ENCODE peak calls at places on chromosomes 4 and X, in nine cellular contexts. One of them, this sample, is unnamed.

GRCh38 chrX:13440166-13440565 is 120.3 kb upstream of the ATXN3L start:
- DNase-seq in H7: no peak
- DNase-seq in GM12892: no peak
- DNase-seq in CD4-positive, alpha-beta T cell: no peak
- DNase-seq in choroid plexus epithelial cell: no peak
- DNase-seq in NCI-H2081: no peak
- DNase-seq in stimulated activated CD8-positive, alpha-beta memory T cell treated with anti-CD3 and anti-CD28 coated beads, Interleukin-4, amount 100 ng/mL, for 24 hours: no peak
- DNase-seq in caudate nucleus: no peak
- DNase-seq in HuH-7.5: no peak
- DNase-seq in this sample: no peak

GRCh38 chr4:128525387-128525786 is 237.8 kb upstream of the PGRMC2 start:
- DNase-seq in H7: no peak
- DNase-seq in GM12892: no peak
- DNase-seq in CD4-positive, alpha-beta T cell: no peak
- DNase-seq in choroid plexus epithelial cell: peak
- DNase-seq in NCI-H2081: no peak
- DNase-seq in stimulated activated CD8-positive, alpha-beta memory T cell treated with anti-CD3 and anti-CD28 coated beads, Interleukin-4, amount 100 ng/mL, for 24 hours: no peak
- DNase-seq in caudate nucleus: no peak
- DNase-seq in HuH-7.5: no peak
- DNase-seq in this sample: no peak

GRCh38 chrX:50111762-50112161 is 89.0 kb downstream of the AKAP4 start:
- DNase-seq in H7: no peak
- DNase-seq in GM12892: no peak
- DNase-seq in CD4-positive, alpha-beta T cell: no peak
- DNase-seq in choroid plexus epithelial cell: no peak
- DNase-seq in NCI-H2081: no peak
- DNase-seq in stimulated activated CD8-positive, alpha-beta memory T cell treated with anti-CD3 and anti-CD28 coated beads, Interleukin-4, amount 100 ng/mL, for 24 hours: no peak
- DNase-seq in caudate nucleus: no peak
- DNase-seq in HuH-7.5: no peak
- DNase-seq in this sample: no peak

GRCh38 chr4:174595141-174595929 is 73.0 kb upstream of the HPGD start:
- DNase-seq in H7: no peak
- DNase-seq in GM12892: no peak
- DNase-seq in CD4-positive, alpha-beta T cell: no peak
- DNase-seq in choroid plexus epithelial cell: no peak
- DNase-seq in NCI-H2081: no peak
- DNase-seq in stimulated activated CD8-positive, alpha-beta memory T cell treated with anti-CD3 and anti-CD28 coated beads, Interleukin-4, amount 100 ng/mL, for 24 hours: no peak
- DNase-seq in caudate nucleus: no peak
- DNase-seq in HuH-7.5: no peak
- DNase-seq in this sample: no peak

GRCh38 chr4:6302869-6303268 is 33.2 kb downstream of the WFS1 start:
- DNase-seq in H7: no peak
- DNase-seq in GM12892: no peak
- DNase-seq in CD4-positive, alpha-beta T cell: no peak
- DNase-seq in choroid plexus epithelial cell: no peak
- DNase-seq in NCI-H2081: no peak
- DNase-seq in stimulated activated CD8-positive, alpha-beta memory T cell treated with anti-CD3 and anti-CD28 coated beads, Interleukin-4, amount 100 ng/mL, for 24 hours: no peak
- DNase-seq in caudate nucleus: no peak
- DNase-seq in HuH-7.5: no peak
- DNase-seq in this sample: no peak

GRCh38 chrX:22666441-22666840 is 333.3 kb upstream of the DDX53 start:
- DNase-seq in H7: peak
- DNase-seq in GM12892: no peak
- DNase-seq in CD4-positive, alpha-beta T cell: no peak
- DNase-seq in choroid plexus epithelial cell: peak
- DNase-seq in NCI-H2081: peak
- DNase-seq in stimulated activated CD8-positive, alpha-beta memory T cell treated with anti-CD3 and anti-CD28 coated beads, Interleukin-4, amount 100 ng/mL, for 24 hours: no peak
- DNase-seq in caudate nucleus: peak
- DNase-seq in HuH-7.5: no peak
- DNase-seq in this sample: no peak

GRCh38 chr4:108256538-108256937 is 87.8 kb upstream of the LEF1 start:
- DNase-seq in H7: no peak
- DNase-seq in GM12892: no peak
- DNase-seq in CD4-positive, alpha-beta T cell: no peak
- DNase-seq in choroid plexus epithelial cell: no peak
- DNase-seq in NCI-H2081: no peak
- DNase-seq in stimulated activated CD8-positive, alpha-beta memory T cell treated with anti-CD3 and anti-CD28 coated beads, Interleukin-4, amount 100 ng/mL, for 24 hours: no peak
- DNase-seq in caudate nucleus: no peak
- DNase-seq in HuH-7.5: no peak
- DNase-seq in this sample: no peak

GRCh38 chr4:3254302-3255131 is 5.6 kb downstream of the MSANTD1 start:
- DNase-seq in H7: peak
- DNase-seq in GM12892: no peak
- DNase-seq in CD4-positive, alpha-beta T cell: no peak
- DNase-seq in choroid plexus epithelial cell: no peak
- DNase-seq in NCI-H2081: no peak
- DNase-seq in stimulated activated CD8-positive, alpha-beta memory T cell treated with anti-CD3 and anti-CD28 coated beads, Interleukin-4, amount 100 ng/mL, for 24 hours: no peak
- DNase-seq in caudate nucleus: no peak
- DNase-seq in HuH-7.5: no peak
- DNase-seq in this sample: no peak

GRCh38 chrX:9670136-9670905 is 95.3 kb downstream of the GPR143 start:
- DNase-seq in H7: no peak
- DNase-seq in GM12892: no peak
- DNase-seq in CD4-positive, alpha-beta T cell: no peak
- DNase-seq in choroid plexus epithelial cell: peak
- DNase-seq in NCI-H2081: no peak
- DNase-seq in stimulated activated CD8-positive, alpha-beta memory T cell treated with anti-CD3 and anti-CD28 coated beads, Interleukin-4, amount 100 ng/mL, for 24 hours: no peak
- DNase-seq in caudate nucleus: no peak
- DNase-seq in HuH-7.5: no peak
- DNase-seq in this sample: no peak

GRCh38 chr4:99817310-99817885 is 771 bp downstream of the DAPP1 start:
- DNase-seq in H7: no peak
- DNase-seq in GM12892: no peak
- DNase-seq in CD4-positive, alpha-beta T cell: no peak
- DNase-seq in choroid plexus epithelial cell: no peak
- DNase-seq in NCI-H2081: no peak
- DNase-seq in stimulated activated CD8-positive, alpha-beta memory T cell treated with anti-CD3 and anti-CD28 coated beads, Interleukin-4, amount 100 ng/mL, for 24 hours: no peak
- DNase-seq in caudate nucleus: no peak
- DNase-seq in HuH-7.5: no peak
- DNase-seq in this sample: no peak

GRCh38 chr4:40685300-40685699 is 55.6 kb upstream of the RBM47 start:
- DNase-seq in H7: no peak
- DNase-seq in GM12892: no peak
- DNase-seq in CD4-positive, alpha-beta T cell: no peak
- DNase-seq in choroid plexus epithelial cell: peak
- DNase-seq in NCI-H2081: no peak
- DNase-seq in stimulated activated CD8-positive, alpha-beta memory T cell treated with anti-CD3 and anti-CD28 coated beads, Interleukin-4, amount 100 ng/mL, for 24 hours: no peak
- DNase-seq in caudate nucleus: no peak
- DNase-seq in HuH-7.5: no peak
- DNase-seq in this sample: no peak

GRCh38 chr4:124278477-124278876 is 434.1 kb downstream of the ANKRD50 start:
- DNase-seq in H7: no peak
- DNase-seq in GM12892: no peak
- DNase-seq in CD4-positive, alpha-beta T cell: no peak
- DNase-seq in choroid plexus epithelial cell: peak
- DNase-seq in NCI-H2081: no peak
- DNase-seq in stimulated activated CD8-positive, alpha-beta memory T cell treated with anti-CD3 and anti-CD28 coated beads, Interleukin-4, amount 100 ng/mL, for 24 hours: no peak
- DNase-seq in caudate nucleus: no peak
- DNase-seq in HuH-7.5: no peak
- DNase-seq in this sample: no peak

GRCh38 chr4:138330531-138330930 is 88.4 kb upstream of the SLC7A11 start:
- DNase-seq in H7: no peak
- DNase-seq in GM12892: no peak
- DNase-seq in CD4-positive, alpha-beta T cell: no peak
- DNase-seq in choroid plexus epithelial cell: peak
- DNase-seq in NCI-H2081: no peak
- DNase-seq in stimulated activated CD8-positive, alpha-beta memory T cell treated with anti-CD3 and anti-CD28 coated beads, Interleukin-4, amount 100 ng/mL, for 24 hours: no peak
- DNase-seq in caudate nucleus: no peak
- DNase-seq in HuH-7.5: no peak
- DNase-seq in this sample: no peak

GRCh38 chr4:128298129-128298758 is 10.6 kb upstream of the PGRMC2 start:
- DNase-seq in H7: no peak
- DNase-seq in GM12892: no peak
- DNase-seq in CD4-positive, alpha-beta T cell: no peak
- DNase-seq in choroid plexus epithelial cell: no peak
- DNase-seq in NCI-H2081: no peak
- DNase-seq in stimulated activated CD8-positive, alpha-beta memory T cell treated with anti-CD3 and anti-CD28 coated beads, Interleukin-4, amount 100 ng/mL, for 24 hours: no peak
- DNase-seq in caudate nucleus: no peak
- DNase-seq in HuH-7.5: no peak
- DNase-seq in this sample: no peak

GRCh38 chr4:182874946-182875345 is 42.2 kb downstream of the DCTD start:
- DNase-seq in H7: no peak
- DNase-seq in GM12892: no peak
- DNase-seq in CD4-positive, alpha-beta T cell: no peak
- DNase-seq in choroid plexus epithelial cell: no peak
- DNase-seq in NCI-H2081: no peak
- DNase-seq in stimulated activated CD8-positive, alpha-beta memory T cell treated with anti-CD3 and anti-CD28 coated beads, Interleukin-4, amount 100 ng/mL, for 24 hours: no peak
- DNase-seq in caudate nucleus: no peak
- DNase-seq in HuH-7.5: no peak
- DNase-seq in this sample: no peak

GRCh38 chr4:125620066-125620850 is 305.5 kb downstream of the FAT4 start:
- DNase-seq in H7: no peak
- DNase-seq in GM12892: no peak
- DNase-seq in CD4-positive, alpha-beta T cell: no peak
- DNase-seq in choroid plexus epithelial cell: peak
- DNase-seq in NCI-H2081: no peak
- DNase-seq in stimulated activated CD8-positive, alpha-beta memory T cell treated with anti-CD3 and anti-CD28 coated beads, Interleukin-4, amount 100 ng/mL, for 24 hours: no peak
- DNase-seq in caudate nucleus: no peak
- DNase-seq in HuH-7.5: no peak
- DNase-seq in this sample: no peak

GRCh38 chrX:26649534-26649933 is 433.6 kb downstream of the MAGEB5 start:
- DNase-seq in H7: peak
- DNase-seq in GM12892: no peak
- DNase-seq in CD4-positive, alpha-beta T cell: no peak
- DNase-seq in choroid plexus epithelial cell: peak
- DNase-seq in NCI-H2081: peak
- DNase-seq in stimulated activated CD8-positive, alpha-beta memory T cell treated with anti-CD3 and anti-CD28 coated beads, Interleukin-4, amount 100 ng/mL, for 24 hours: no peak
- DNase-seq in caudate nucleus: no peak
- DNase-seq in HuH-7.5: no peak
- DNase-seq in this sample: peak

GRCh38 chrX:154534526-154535322 is 11.9 kb downstream of the G6PD start:
- DNase-seq in H7: peak
- DNase-seq in GM12892: peak
- DNase-seq in CD4-positive, alpha-beta T cell: peak
- DNase-seq in choroid plexus epithelial cell: peak
- DNase-seq in NCI-H2081: peak
- DNase-seq in stimulated activated CD8-positive, alpha-beta memory T cell treated with anti-CD3 and anti-CD28 coated beads, Interleukin-4, amount 100 ng/mL, for 24 hours: peak
- DNase-seq in caudate nucleus: peak
- DNase-seq in HuH-7.5: peak
- DNase-seq in this sample: peak

GRCh38 chr4:139234258-139234657 is 45.8 kb downstream of the MGARP start:
- DNase-seq in H7: peak
- DNase-seq in GM12892: no peak
- DNase-seq in CD4-positive, alpha-beta T cell: no peak
- DNase-seq in choroid plexus epithelial cell: no peak
- DNase-seq in NCI-H2081: no peak
- DNase-seq in stimulated activated CD8-positive, alpha-beta memory T cell treated with anti-CD3 and anti-CD28 coated beads, Interleukin-4, amount 100 ng/mL, for 24 hours: no peak
- DNase-seq in caudate nucleus: no peak
- DNase-seq in HuH-7.5: no peak
- DNase-seq in this sample: no peak

GRCh38 chr4:1717129-1718094 is 3.7 kb downstream of the TMEM129 start:
- DNase-seq in H7: peak
- DNase-seq in GM12892: no peak
- DNase-seq in CD4-positive, alpha-beta T cell: no peak
- DNase-seq in choroid plexus epithelial cell: no peak
- DNase-seq in NCI-H2081: peak
- DNase-seq in stimulated activated CD8-positive, alpha-beta memory T cell treated with anti-CD3 and anti-CD28 coated beads, Interleukin-4, amount 100 ng/mL, for 24 hours: no peak
- DNase-seq in caudate nucleus: no peak
- DNase-seq in HuH-7.5: no peak
- DNase-seq in this sample: no peak

GRCh38 chr4:184420881-184421416 is 53.4 kb downstream of the IRF2 start:
- DNase-seq in H7: no peak
- DNase-seq in GM12892: no peak
- DNase-seq in CD4-positive, alpha-beta T cell: no peak
- DNase-seq in choroid plexus epithelial cell: no peak
- DNase-seq in NCI-H2081: no peak
- DNase-seq in stimulated activated CD8-positive, alpha-beta memory T cell treated with anti-CD3 and anti-CD28 coated beads, Interleukin-4, amount 100 ng/mL, for 24 hours: no peak
- DNase-seq in caudate nucleus: no peak
- DNase-seq in HuH-7.5: no peak
- DNase-seq in this sample: no peak

GRCh38 chrX:51461053-51462050 is 35.0 kb downstream of the NUDT11 start:
- DNase-seq in H7: no peak
- DNase-seq in GM12892: no peak
- DNase-seq in CD4-positive, alpha-beta T cell: no peak
- DNase-seq in choroid plexus epithelial cell: peak
- DNase-seq in NCI-H2081: peak
- DNase-seq in stimulated activated CD8-positive, alpha-beta memory T cell treated with anti-CD3 and anti-CD28 coated beads, Interleukin-4, amount 100 ng/mL, for 24 hours: no peak
- DNase-seq in caudate nucleus: no peak
- DNase-seq in HuH-7.5: no peak
- DNase-seq in this sample: peak

GRCh38 chr4:16162891-16163290 is 63.4 kb downstream of the TAPT1 start:
- DNase-seq in H7: no peak
- DNase-seq in GM12892: no peak
- DNase-seq in CD4-positive, alpha-beta T cell: no peak
- DNase-seq in choroid plexus epithelial cell: no peak
- DNase-seq in NCI-H2081: no peak
- DNase-seq in stimulated activated CD8-positive, alpha-beta memory T cell treated with anti-CD3 and anti-CD28 coated beads, Interleukin-4, amount 100 ng/mL, for 24 hours: no peak
- DNase-seq in caudate nucleus: no peak
- DNase-seq in HuH-7.5: no peak
- DNase-seq in this sample: no peak

GRCh38 chr4:181272427-181272826 is 970.8 kb upstream of the TENM3 start:
- DNase-seq in H7: no peak
- DNase-seq in GM12892: no peak
- DNase-seq in CD4-positive, alpha-beta T cell: no peak
- DNase-seq in choroid plexus epithelial cell: no peak
- DNase-seq in NCI-H2081: no peak
- DNase-seq in stimulated activated CD8-positive, alpha-beta memory T cell treated with anti-CD3 and anti-CD28 coated beads, Interleukin-4, amount 100 ng/mL, for 24 hours: no peak
- DNase-seq in caudate nucleus: no peak
- DNase-seq in HuH-7.5: no peak
- DNase-seq in this sample: no peak

GRCh38 chrX:70636218-70636617 is 191.6 kb downstream of the DLG3 start:
- DNase-seq in H7: no peak
- DNase-seq in GM12892: no peak
- DNase-seq in CD4-positive, alpha-beta T cell: no peak
- DNase-seq in choroid plexus epithelial cell: no peak
- DNase-seq in NCI-H2081: no peak
- DNase-seq in stimulated activated CD8-positive, alpha-beta memory T cell treated with anti-CD3 and anti-CD28 coated beads, Interleukin-4, amount 100 ng/mL, for 24 hours: no peak
- DNase-seq in caudate nucleus: no peak
- DNase-seq in HuH-7.5: no peak
- DNase-seq in this sample: no peak

GRCh38 chrX:77922768-77923167 is 12.3 kb downstream of the ATP7A start:
- DNase-seq in H7: no peak
- DNase-seq in GM12892: no peak
- DNase-seq in CD4-positive, alpha-beta T cell: no peak
- DNase-seq in choroid plexus epithelial cell: no peak
- DNase-seq in NCI-H2081: no peak
- DNase-seq in stimulated activated CD8-positive, alpha-beta memory T cell treated with anti-CD3 and anti-CD28 coated beads, Interleukin-4, amount 100 ng/mL, for 24 hours: no peak
- DNase-seq in caudate nucleus: no peak
- DNase-seq in HuH-7.5: no peak
- DNase-seq in this sample: no peak

GRCh38 chrX:116246261-116246660 is 75.7 kb downstream of the AGTR2 start:
- DNase-seq in H7: no peak
- DNase-seq in GM12892: no peak
- DNase-seq in CD4-positive, alpha-beta T cell: no peak
- DNase-seq in choroid plexus epithelial cell: no peak
- DNase-seq in NCI-H2081: no peak
- DNase-seq in stimulated activated CD8-positive, alpha-beta memory T cell treated with anti-CD3 and anti-CD28 coated beads, Interleukin-4, amount 100 ng/mL, for 24 hours: no peak
- DNase-seq in caudate nucleus: no peak
- DNase-seq in HuH-7.5: no peak
- DNase-seq in this sample: no peak

GRCh38 chr4:87017580-87018061 is 82.8 kb downstream of the AFF1 start:
- DNase-seq in H7: no peak
- DNase-seq in GM12892: no peak
- DNase-seq in CD4-positive, alpha-beta T cell: no peak
- DNase-seq in choroid plexus epithelial cell: peak
- DNase-seq in NCI-H2081: no peak
- DNase-seq in stimulated activated CD8-positive, alpha-beta memory T cell treated with anti-CD3 and anti-CD28 coated beads, Interleukin-4, amount 100 ng/mL, for 24 hours: no peak
- DNase-seq in caudate nucleus: no peak
- DNase-seq in HuH-7.5: no peak
- DNase-seq in this sample: no peak

GRCh38 chr4:45954280-45954679 is 169.6 kb downstream of the GABRG1 start:
- DNase-seq in H7: no peak
- DNase-seq in GM12892: no peak
- DNase-seq in CD4-positive, alpha-beta T cell: no peak
- DNase-seq in choroid plexus epithelial cell: no peak
- DNase-seq in NCI-H2081: no peak
- DNase-seq in stimulated activated CD8-positive, alpha-beta memory T cell treated with anti-CD3 and anti-CD28 coated beads, Interleukin-4, amount 100 ng/mL, for 24 hours: no peak
- DNase-seq in caudate nucleus: no peak
- DNase-seq in HuH-7.5: no peak
- DNase-seq in this sample: no peak

GRCh38 chrX:106481341-106481740 is 130.4 kb upstream of the RADX start:
- DNase-seq in H7: peak
- DNase-seq in GM12892: no peak
- DNase-seq in CD4-positive, alpha-beta T cell: peak
- DNase-seq in choroid plexus epithelial cell: peak
- DNase-seq in NCI-H2081: peak
- DNase-seq in stimulated activated CD8-positive, alpha-beta memory T cell treated with anti-CD3 and anti-CD28 coated beads, Interleukin-4, amount 100 ng/mL, for 24 hours: no peak
- DNase-seq in caudate nucleus: peak
- DNase-seq in HuH-7.5: peak
- DNase-seq in this sample: peak

GRCh38 chr4:79906996-79907395 is 166.0 kb downstream of the ANTXR2 start:
- DNase-seq in H7: no peak
- DNase-seq in GM12892: no peak
- DNase-seq in CD4-positive, alpha-beta T cell: no peak
- DNase-seq in choroid plexus epithelial cell: no peak
- DNase-seq in NCI-H2081: no peak
- DNase-seq in stimulated activated CD8-positive, alpha-beta memory T cell treated with anti-CD3 and anti-CD28 coated beads, Interleukin-4, amount 100 ng/mL, for 24 hours: no peak
- DNase-seq in caudate nucleus: no peak
- DNase-seq in HuH-7.5: no peak
- DNase-seq in this sample: no peak